ENCODE peak calls at places on chromosomes 6 and 20, in four cellular contexts. One of them, this sample, is unnamed.

GRCh38 chr6:13526718-13527668 is 39.6 kb upstream of the GFOD1 start:
- DNase-seq in hepatocyte: no peak
- DNase-seq in AG04450: no peak
- DNase-seq in coronary artery: no peak
- DNase-seq in this sample: no peak

GRCh38 chr6:43192911-43193310 is 10.9 kb downstream of the CUL9 start:
- DNase-seq in hepatocyte: no peak
- DNase-seq in AG04450: no peak
- DNase-seq in coronary artery: no peak
- DNase-seq in this sample: no peak

GRCh38 chr20:18165553-18165952 is 27.9 kb downstream of the KAT14 start:
- DNase-seq in hepatocyte: no peak
- DNase-seq in AG04450: no peak
- DNase-seq in coronary artery: no peak
- DNase-seq in this sample: no peak

GRCh38 chr6:27623103-27623502 is 150.2 kb upstream of the ZNF184 start:
- DNase-seq in hepatocyte: no peak
- DNase-seq in AG04450: no peak
- DNase-seq in coronary artery: no peak
- DNase-seq in this sample: no peak

GRCh38 chr20:60431349-60431748 is 473.1 kb downstream of the CDH26 start:
- DNase-seq in hepatocyte: no peak
- DNase-seq in AG04450: no peak
- DNase-seq in coronary artery: no peak
- DNase-seq in this sample: no peak

GRCh38 chr6:74585779-74586178 is 620.1 kb downstream of the COL12A1 start:
- DNase-seq in hepatocyte: no peak
- DNase-seq in AG04450: no peak
- DNase-seq in coronary artery: no peak
- DNase-seq in this sample: no peak

GRCh38 chr20:21509597-21510331 is 4.1 kb downstream of the NKX2-2 start:
- DNase-seq in hepatocyte: no peak
- DNase-seq in AG04450: no peak
- DNase-seq in coronary artery: peak
- DNase-seq in this sample: peak

GRCh38 chr20:34713194-34713943 is 9.2 kb downstream of the TP53INP2 start:
- DNase-seq in hepatocyte: peak
- DNase-seq in AG04450: peak
- DNase-seq in coronary artery: no peak
- DNase-seq in this sample: peak

GRCh38 chr6:166637806-166638458 is 10.9 kb upstream of the RPS6KA2 start:
- DNase-seq in hepatocyte: no peak
- DNase-seq in AG04450: no peak
- DNase-seq in coronary artery: peak
- DNase-seq in this sample: no peak

GRCh38 chr6:152993431-152993830 is 9.1 kb downstream of the MTRF1L start:
- DNase-seq in hepatocyte: no peak
- DNase-seq in AG04450: no peak
- DNase-seq in coronary artery: no peak
- DNase-seq in this sample: no peak

GRCh38 chr20:59866338-59866737 is 67.1 kb downstream of the SYCP2 start:
- DNase-seq in hepatocyte: no peak
- DNase-seq in AG04450: no peak
- DNase-seq in coronary artery: no peak
- DNase-seq in this sample: no peak

GRCh38 chr6:27830212-27830664 is 82.0 kb downstream of the OR2B2 start:
- DNase-seq in hepatocyte: no peak
- DNase-seq in AG04450: no peak
- DNase-seq in coronary artery: no peak
- DNase-seq in this sample: no peak

GRCh38 chr20:37807901-37808751 is 94.8 kb upstream of the VSTM2L start:
- DNase-seq in hepatocyte: no peak
- DNase-seq in AG04450: no peak
- DNase-seq in coronary artery: no peak
- DNase-seq in this sample: no peak

GRCh38 chr6:85191656-85192055 is 258.2 kb upstream of the NT5E start:
- DNase-seq in hepatocyte: no peak
- DNase-seq in AG04450: no peak
- DNase-seq in coronary artery: no peak
- DNase-seq in this sample: peak

GRCh38 chr20:5945963-5946362 is 4.4 kb downstream of the TRMT6 start:
- DNase-seq in hepatocyte: no peak
- DNase-seq in AG04450: peak
- DNase-seq in coronary artery: no peak
- DNase-seq in this sample: peak

GRCh38 chr6:15285682-15286294 is 39.9 kb downstream of the JARID2 start:
- DNase-seq in hepatocyte: no peak
- DNase-seq in AG04450: no peak
- DNase-seq in coronary artery: no peak
- DNase-seq in this sample: no peak

GRCh38 chr6:169666441-169666840 is 35.4 kb downstream of the WDR27 start:
- DNase-seq in hepatocyte: no peak
- DNase-seq in AG04450: no peak
- DNase-seq in coronary artery: no peak
- DNase-seq in this sample: no peak

GRCh38 chr20:45450097-45450818 is 19.3 kb upstream of the WFDC2 start:
- DNase-seq in hepatocyte: peak
- DNase-seq in AG04450: no peak
- DNase-seq in coronary artery: no peak
- DNase-seq in this sample: no peak

GRCh38 chr6:81144346-81144745 is 608.1 kb downstream of the TENT5A start:
- DNase-seq in hepatocyte: no peak
- DNase-seq in AG04450: no peak
- DNase-seq in coronary artery: no peak
- DNase-seq in this sample: no peak

GRCh38 chr20:36320898-36321695 is 15.0 kb downstream of the DLGAP4 start:
- DNase-seq in hepatocyte: no peak
- DNase-seq in AG04450: no peak
- DNase-seq in coronary artery: no peak
- DNase-seq in this sample: no peak

GRCh38 chr6:87968435-87969278 is 79.0 kb upstream of the SPACA1 start:
- DNase-seq in hepatocyte: peak
- DNase-seq in AG04450: no peak
- DNase-seq in coronary artery: no peak
- DNase-seq in this sample: no peak

GRCh38 chr20:6169251-6169650 is 46.4 kb upstream of the FERMT1 start:
- DNase-seq in hepatocyte: peak
- DNase-seq in AG04450: no peak
- DNase-seq in coronary artery: no peak
- DNase-seq in this sample: no peak

GRCh38 chr20:44589522-44589921 is 7.1 kb downstream of the PKIG start:
- DNase-seq in hepatocyte: no peak
- DNase-seq in AG04450: no peak
- DNase-seq in coronary artery: no peak
- DNase-seq in this sample: no peak

GRCh38 chr6:34791164-34791841 is 580 bp upstream of the BLTP3A start:
- DNase-seq in hepatocyte: peak
- DNase-seq in AG04450: no peak
- DNase-seq in coronary artery: peak
- DNase-seq in this sample: no peak

GRCh38 chr6:167706313-167707109 is 120.2 kb upstream of the AFDN start:
- DNase-seq in hepatocyte: no peak
- DNase-seq in AG04450: no peak
- DNase-seq in coronary artery: peak
- DNase-seq in this sample: no peak

GRCh38 chr6:2937627-2938003 is 33.8 kb downstream of the SERPINB6 start:
- DNase-seq in hepatocyte: no peak
- DNase-seq in AG04450: no peak
- DNase-seq in coronary artery: peak
- DNase-seq in this sample: no peak
- H3K4me3 ChIP-seq in hepatocyte: no peak
- H3K4me3 ChIP-seq in AG04450: no peak
- H3K4me3 ChIP-seq in coronary artery: no peak
- H3K4me3 ChIP-seq in this sample: no peak

GRCh38 chr20:63572788-63573738 is 976 bp downstream of the HELZ2 start:
- DNase-seq in hepatocyte: no peak
- DNase-seq in AG04450: no peak
- DNase-seq in coronary artery: no peak
- DNase-seq in this sample: no peak
- TF ChIP-seq CTCF in hepatocyte: peak
- TF ChIP-seq CTCF in AG04450: peak
- TF ChIP-seq CTCF in coronary artery: no peak
- TF ChIP-seq CTCF in this sample: peak

DNA sequence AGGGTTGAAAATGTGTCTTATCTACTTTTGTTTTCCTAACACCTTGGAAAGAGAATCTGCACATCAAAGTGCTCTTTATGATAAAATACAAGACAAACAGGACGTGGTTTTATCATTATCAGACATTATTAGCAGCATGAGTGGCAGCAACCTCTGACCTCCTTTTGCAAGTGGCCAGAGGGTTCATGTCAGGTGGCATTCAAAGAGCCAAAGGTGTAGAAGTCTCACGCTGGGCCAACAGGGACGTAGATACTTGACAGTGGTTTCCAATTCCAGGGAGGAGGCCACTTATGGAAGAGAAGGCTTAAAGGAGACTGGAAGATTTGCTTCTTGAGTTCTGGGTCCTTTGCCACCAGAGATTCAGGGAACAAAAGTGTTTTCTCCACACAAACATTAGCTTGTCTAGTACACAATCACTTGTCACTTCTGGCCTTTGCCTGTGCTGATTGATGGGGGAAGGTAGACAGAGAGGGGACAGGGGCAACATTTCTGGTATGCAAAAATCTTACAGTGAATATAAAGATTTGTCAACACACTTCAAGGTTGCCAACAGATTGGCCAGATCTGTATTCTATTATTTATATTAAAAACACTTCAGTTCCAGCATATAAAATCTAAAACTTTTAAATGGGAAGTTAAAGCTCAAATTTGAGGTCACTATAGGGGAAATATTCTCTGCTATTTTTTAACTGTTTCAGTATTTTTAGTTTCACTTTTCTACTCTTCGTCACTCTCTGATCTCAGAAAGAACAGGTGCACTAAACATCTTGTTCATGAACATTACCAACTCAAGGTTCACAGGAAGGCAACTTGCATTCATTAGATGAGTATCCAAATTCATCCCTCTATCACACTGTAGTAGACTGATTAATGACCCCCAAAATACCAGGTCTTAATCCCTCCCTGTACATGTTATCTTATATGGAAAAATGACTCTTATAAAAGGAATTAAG is 52.1 kb upstream of the FBXO30 start:
- DNase-seq in hepatocyte: no peak
- DNase-seq in AG04450: no peak
- DNase-seq in coronary artery: no peak
- DNase-seq in this sample: no peak
- H3K4me3 ChIP-seq in hepatocyte: no peak
- H3K4me3 ChIP-seq in AG04450: no peak
- H3K4me3 ChIP-seq in coronary artery: no peak
- H3K4me3 ChIP-seq in this sample: no peak

GRCh38 chr6:125153541-125154183 is at the start of gene TPD52L1:
- DNase-seq in hepatocyte: peak
- DNase-seq in AG04450: no peak
- DNase-seq in coronary artery: peak
- DNase-seq in this sample: no peak
- TF ChIP-seq CTCF in hepatocyte: peak
- TF ChIP-seq CTCF in AG04450: peak
- TF ChIP-seq CTCF in coronary artery: peak
- TF ChIP-seq CTCF in this sample: peak

GRCh38 chr6:30444451-30444742 is 44.9 kb upstream of the HLA-E start:
- DNase-seq in hepatocyte: no peak
- DNase-seq in AG04450: no peak
- DNase-seq in coronary artery: no peak
- DNase-seq in this sample: no peak
- H3K4me3 ChIP-seq in hepatocyte: no peak
- H3K4me3 ChIP-seq in AG04450: no peak
- H3K4me3 ChIP-seq in coronary artery: no peak
- H3K4me3 ChIP-seq in this sample: no peak

GRCh38 chr20:51767867-51768758 is at the start of gene ATP9A:
- DNase-seq in hepatocyte: peak
- DNase-seq in AG04450: no peak
- DNase-seq in coronary artery: no peak
- DNase-seq in this sample: no peak
- TF ChIP-seq CTCF in hepatocyte: no peak
- TF ChIP-seq CTCF in AG04450: peak
- TF ChIP-seq CTCF in coronary artery: no peak
- TF ChIP-seq CTCF in this sample: no peak

GRCh38 chr20:57749861-57750260 is 40.0 kb upstream of the PMEPA1 start:
- DNase-seq in hepatocyte: no peak
- DNase-seq in AG04450: no peak
- DNase-seq in coronary artery: no peak
- DNase-seq in this sample: no peak

GRCh38 chr20:57747889-57748456 is 38.2 kb upstream of the PMEPA1 start:
- DNase-seq in hepatocyte: no peak
- DNase-seq in AG04450: no peak
- DNase-seq in coronary artery: no peak
- DNase-seq in this sample: no peak

GRCh38 chr20:57751411-57751810 is 41.6 kb upstream of the PMEPA1 start:
- DNase-seq in hepatocyte: no peak
- DNase-seq in AG04450: no peak
- DNase-seq in coronary artery: no peak
- DNase-seq in this sample: no peak

GRCh38 chr20:57748601-57749130 is 38.9 kb upstream of the PMEPA1 start:
- DNase-seq in hepatocyte: peak
- DNase-seq in AG04450: peak
- DNase-seq in coronary artery: peak
- DNase-seq in this sample: peak

GRCh38 chr20:57749131-57749690 is 39.4 kb upstream of the PMEPA1 start:
- DNase-seq in hepatocyte: no peak
- DNase-seq in AG04450: no peak
- DNase-seq in coronary artery: no peak
- DNase-seq in this sample: no peak
- H3K4me3 ChIP-seq in hepatocyte: no peak
- H3K4me3 ChIP-seq in AG04450: peak
- H3K4me3 ChIP-seq in coronary artery: peak
- H3K4me3 ChIP-seq in this sample: peak

This sample was measured in AG09309.